ENCODE peak calls at places on chromosome 7, in four cellular contexts. H, B, K and L are unnamed samples.

GRCh38 chr7:105580022-105580740 is 1.1 kb downstream of the EFCAB10 start:
- DNase-seq in H (no peak), K (peak), B (no peak), L (no peak)

GRCh38 chr7:27345164-27345887 is 102.7 kb downstream of the EVX1 start:
- DNase-seq in H (no peak), K (no peak), B (no peak), L (no peak)

GRCh38 chr7:24732646-24733413 is 24.4 kb downstream of the GSDME start:
- DNase-seq in K (no peak), H (no peak), B (no peak), L (no peak)

GRCh38 chr7:19016140-19016539 is 101.3 kb downstream of the TWIST1 start:
- DNase-seq in K (peak), H (no peak), B (no peak), L (no peak)

GRCh38 chr7:46385662-46386309 is 464.7 kb upstream of the IGFBP3 start:
- DNase-seq in H (no peak), B (no peak), K (no peak), L (no peak)

GRCh38 chr7:148507741-148508285 is 82.8 kb upstream of the C7orf33 start:
- DNase-seq in H (no peak), K (no peak), B (no peak), L (no peak)

GRCh38 chr7:68125173-68125572 is 1128.5 kb downstream of the TYW1 start:
- DNase-seq in K (no peak), H (no peak), B (no peak), L (no peak)

GRCh38 chr7:150860291-150860977 is 8.1 kb downstream of the AOC1 start:
- DNase-seq in H (no peak), B (peak), K (no peak), L (no peak)

GRCh38 chr7:75617634-75618234 is 121.0 kb downstream of the HIP1 start:
- DNase-seq in K (no peak), B (no peak), H (no peak), L (peak)

GRCh38 chr7:79240413-79240812 is 213.1 kb downstream of the MAGI2 start:
- DNase-seq in B (no peak), K (no peak), H (no peak), L (no peak)

GRCh38 chr7:55309040-55309991 is 55.8 kb upstream of the LANCL2 start:
- DNase-seq in H (no peak), K (no peak), B (no peak), L (peak)

GRCh38 chr7:101739757-101740398 is 77.5 kb upstream of the CUX1 start:
- DNase-seq in K (no peak), H (no peak), B (no peak), L (no peak)

GRCh38 chr7:43592321-43592720 is 9.4 kb downstream of the STK17A start:
- DNase-seq in K (no peak), B (no peak), H (no peak), L (no peak)

GRCh38 chr7:94087664-94088352 is 83.7 kb upstream of the BET1 start:
- DNase-seq in H (peak), K (peak), B (peak), L (peak)

GRCh38 chr7:130273863-130274262 is 7.2 kb downstream of the CPA2 start:
- DNase-seq in H (no peak), B (peak), K (no peak), L (no peak)

GRCh38 chr7:69949195-69949594 is 350.9 kb downstream of the AUTS2 start:
- DNase-seq in K (no peak), H (no peak), B (no peak), L (no peak)

GRCh38 chr7:122311280-122311679 is 6.7 kb upstream of the FEZF1 start:
- DNase-seq in K (no peak), B (peak), H (no peak), L (no peak)

GRCh38 chr7:16891338-16891737 is 9.6 kb upstream of the AGR3 start:
- DNase-seq in K (peak), H (no peak), B (peak), L (peak)

GRCh38 chr7:2103071-2103898 is 129.5 kb downstream of the MAD1L1 start:
- DNase-seq in H (no peak), B (no peak), K (no peak), L (no peak)

GRCh38 chr7:100156331-100157068 is 2.0 kb downstream of the TRAPPC14 start:
- DNase-seq in H (no peak), B (no peak), K (no peak), L (peak)

GRCh38 chr7:49980414-49980813 is 112.6 kb downstream of the ZPBP start:
- DNase-seq in B (peak), K (no peak), H (no peak), L (no peak)

GRCh38 chr7:104341545-104341944 is 13.1 kb downstream of the LHFPL3 start:
- DNase-seq in K (peak), B (peak), H (no peak), L (no peak)

GRCh38 chr7:2666588-2667250 is 21.3 kb upstream of the AMZ1 start:
- DNase-seq in B (no peak), K (no peak), H (no peak), L (no peak)

GRCh38 chr7:122412886-122413285 is 108.3 kb upstream of the FEZF1 start:
- DNase-seq in K (peak), B (no peak), H (no peak), L (no peak)

GRCh38 chr7:27869060-27869459 is 129.1 kb downstream of the TAX1BP1 start:
- DNase-seq in H (no peak), K (no peak), B (no peak), L (no peak)

GRCh38 chr7:116732788-116733709 is 61.1 kb downstream of the MET start:
- DNase-seq in K (no peak), H (no peak), B (no peak), L (no peak)

GRCh38 chr7:104207348-104207730 is 474 bp downstream of the ORC5 start:
- DNase-seq in K (peak), B (peak), H (no peak), L (no peak)

GRCh38 chr7:115471891-115472290 is 550.0 kb downstream of the MDFIC start:
- DNase-seq in K (no peak), B (no peak), H (no peak), L (no peak)

DNA sequence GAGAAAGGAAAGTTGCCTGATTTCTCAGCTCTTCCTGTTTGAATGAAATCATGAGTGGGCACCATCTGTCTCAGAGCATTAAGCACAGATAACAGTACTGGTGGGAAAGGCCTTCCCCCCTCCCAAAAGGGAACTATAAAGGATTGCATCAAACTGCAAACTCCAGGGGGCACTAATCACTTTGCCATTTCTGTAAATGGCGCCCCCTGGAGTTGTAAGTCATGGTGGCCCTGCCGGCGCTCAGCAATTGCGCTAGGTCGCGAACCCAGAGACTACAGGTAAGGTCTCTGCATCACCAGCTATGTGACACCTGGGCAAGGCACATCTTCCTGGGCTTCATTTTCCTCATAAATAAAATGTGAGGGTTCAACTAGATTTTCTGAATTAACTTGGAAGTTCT is 11.1 kb downstream of the LRRC4 start:
- DNase-seq in H (no peak), B (peak), K (peak), L (no peak)
- TF ChIP-seq CTCF in H (peak), B (peak), K (peak), L (no peak)

DNA sequence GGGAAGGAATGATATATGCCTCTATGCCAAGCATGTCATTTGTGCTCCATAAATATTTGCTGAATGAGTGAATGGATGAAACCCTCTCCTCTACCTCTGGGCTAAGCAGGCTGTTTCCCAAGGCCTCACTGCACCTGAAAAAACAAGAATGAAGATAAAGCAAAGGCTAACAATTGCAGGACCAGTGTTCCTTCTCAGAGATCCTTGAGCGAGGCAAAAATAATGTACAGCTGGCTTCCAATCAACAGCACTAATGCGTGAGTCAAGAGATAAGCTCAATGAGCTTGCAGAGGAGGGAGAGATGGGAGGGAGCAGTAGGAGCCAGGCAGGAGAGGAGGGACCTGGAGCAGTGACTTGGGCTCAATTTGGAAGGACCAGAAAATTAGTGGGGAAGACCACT is 144.5 kb upstream of the NFE2L3 start:
- DNase-seq in H (no peak), B (no peak), K (no peak), L (no peak)
- TF ChIP-seq CTCF in H (no peak), B (no peak), K (no peak), L (no peak)

GRCh38 chr7:36279251-36279925 is 110.3 kb upstream of the ANLN start:
- DNase-seq in B (no peak), H (no peak), K (no peak), L (no peak)

GRCh38 chr7:36281945-36282727 is 107.5 kb upstream of the ANLN start:
- DNase-seq in K (no peak), H (no peak), B (no peak), L (no peak)

GRCh38 chr7:36279926-36280315 is 109.7 kb upstream of the ANLN start:
- DNase-seq in B (no peak), K (no peak), H (no peak), L (no peak)

GRCh38 chr7:36283171-36283570 is 106.5 kb upstream of the ANLN start:
- DNase-seq in K (no peak), H (no peak), B (no peak), L (no peak)

GRCh38 chr7:36280840-36281812 is 108.5 kb upstream of the ANLN start:
- DNase-seq in K (peak), H (no peak), B (peak), L (peak)
- TF ChIP-seq CTCF in K (no peak), H (no peak), B (no peak), L (no peak)

GRCh38 chr7:119572541-119572940 is 700.4 kb upstream of the KCND2 start:
- DNase-seq in K (no peak), B (no peak), H (no peak), L (no peak)

GRCh38 chr7:119578116-119578515 is 694.9 kb upstream of the KCND2 start:
- DNase-seq in K (no peak), H (no peak), B (no peak), L (no peak)

GRCh38 chr7:119572132-119572531 is 700.8 kb upstream of the KCND2 start:
- DNase-seq in H (no peak), B (no peak), K (no peak), L (no peak)
- TF ChIP-seq CTCF in H (no peak), B (peak), K (no peak), L (no peak)

GRCh38 chr7:127587663-127588018 is 570 bp upstream of the ARF5 start:
- DNase-seq in K (no peak), B (no peak), H (no peak), L (no peak)

GRCh38 chr7:127591189-127591588 is 2.3 kb upstream of the FSCN3 start:
- DNase-seq in H (no peak), K (no peak), B (no peak), L (no peak)

GRCh38 chr7:127588019-127588696 is at the start of gene ARF5:
- DNase-seq in K (peak), H (peak), B (peak), L (peak)

GRCh38 chr7:127589901-127590300 is 1.7 kb downstream of the ARF5 start:
- DNase-seq in H (no peak), K (no peak), B (no peak), L (no peak)

GRCh38 chr7:127588697-127589482 is 679 bp downstream of the ARF5 start:
- DNase-seq in K (peak), H (peak), B (peak), L (no peak)
- TF ChIP-seq CTCF in K (peak), H (peak), B (peak), L (no peak)

GRCh38 chr7:45176886-45177731 is 19.5 kb downstream of the RAMP3 start:
- DNase-seq in B (no peak), H (no peak), K (no peak), L (no peak)
- TF ChIP-seq CTCF in B (no peak), H (no peak), K (no peak), L (no peak)

GRCh38 chr7:13016036-13016581 is 328.7 kb downstream of the ARL4A start:
- DNase-seq in B (no peak), H (no peak), K (no peak), L (no peak)
- TF ChIP-seq CTCF in B (no peak), H (no peak), K (no peak), L (no peak)

GRCh38 chr7:149720372-149721083 is 52.9 kb downstream of the ZNF467 start:
- DNase-seq in H (peak), K (no peak), B (no peak), L (no peak)
- TF ChIP-seq CTCF in H (no peak), K (no peak), B (no peak), L (no peak)

GRCh38 chr7:5424689-5425506 is 1.3 kb upstream of the TNRC18 start:
- DNase-seq in K (peak), H (peak), B (peak), L (peak)
- TF ChIP-seq CTCF in K (no peak), H (peak), B (no peak), L (no peak)

DNA sequence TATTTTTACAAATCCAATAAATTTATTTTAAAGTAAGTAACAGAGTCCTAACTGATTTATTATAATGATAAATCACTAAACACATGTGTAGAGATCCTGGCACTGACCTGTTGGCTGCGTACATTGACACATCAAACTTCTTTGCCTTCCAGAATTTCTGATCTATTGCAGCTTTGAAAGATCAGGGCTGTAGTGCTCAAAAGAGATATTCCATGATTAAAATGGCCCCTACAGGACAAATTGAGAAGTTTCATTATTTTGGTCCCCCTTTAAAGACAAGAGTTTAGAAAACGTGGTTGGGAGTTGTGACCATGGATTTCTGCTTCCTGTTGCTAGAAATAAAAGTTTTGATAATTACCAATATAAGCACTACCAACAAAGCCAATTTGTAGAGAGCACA is 87.7 kb upstream of the PDK4 start:
- DNase-seq in H (no peak), K (peak), B (peak), L (no peak)
- TF ChIP-seq CTCF in H (peak), K (peak), B (peak), L (no peak)